ENCODE peak calls at places on chromosome 5, in four cellular contexts. T is HepG2, N is K562, E is GM12878. Z is an unnamed sample.

GRCh38 chr5:148085934-148086333 is 22.2 kb downstream of the SPINK5 start:
- DNase-seq in T (no peak), N (no peak), E (no peak), Z (no peak)

GRCh38 chr5:40258205-40258604 is 421.5 kb upstream of the PTGER4 start:
- DNase-seq in T (no peak), N (no peak), E (no peak), Z (no peak)

GRCh38 chr5:101897914-101898313 is 398.2 kb downstream of the SLCO4C1 start:
- DNase-seq in T (no peak), N (no peak), E (peak; percentile 1), Z (peak; percentile 8)

GRCh38 chr5:2307631-2308030 is 424.9 kb upstream of the IRX4 start:
- DNase-seq in T (no peak), N (no peak), E (no peak), Z (no peak)

GRCh38 chr5:2740051-2740848 is 11.2 kb downstream of the IRX2 start:
- DNase-seq in T (no peak), N (no peak), E (no peak), Z (no peak)

GRCh38 chr5:76789991-76790571 is 28.7 kb upstream of the F2RL1 start:
- DNase-seq in T (no peak), N (no peak), E (no peak), Z (no peak)

GRCh38 chr5:141172381-141173204 is at the start of gene PCDHB7:
- DNase-seq in T (peak; percentile 36), N (peak; percentile 27), E (no peak), Z (peak; percentile 49)

GRCh38 chr5:77844408-77845272 is 68.5 kb upstream of the TBCA start:
- DNase-seq in T (no peak), N (no peak), E (no peak), Z (peak; percentile 28)

GRCh38 chr5:149878371-149878770 is 66.2 kb downstream of the PDE6A start:
- DNase-seq in T (peak; percentile 25), N (no peak), E (no peak), Z (no peak)

GRCh38 chr5:149175346-149176113 is 34.2 kb downstream of the ABLIM3 start:
- DNase-seq in T (no peak), N (no peak), E (no peak), Z (no peak)

GRCh38 chr5:137395011-137395755 is 103.9 kb downstream of the SPOCK1 start:
- DNase-seq in T (no peak), N (no peak), E (no peak), Z (peak; percentile 43)

GRCh38 chr5:137501846-137502406 is 2.8 kb upstream of the SPOCK1 start:
- DNase-seq in T (no peak), N (no peak), E (no peak), Z (no peak)

GRCh38 chr5:171437286-171437821 is 17.9 kb downstream of the FGF18 start:
- DNase-seq in T (no peak), N (no peak), E (no peak), Z (peak; percentile 56)
- TF ChIP-seq YY1 in T (no peak), N (no peak), E (no peak), Z (no peak)

GRCh38 chr5:117794847-117795246 is 1193.5 kb downstream of the DTWD2 start:
- DNase-seq in T (no peak), N (no peak), E (no peak), Z (no peak)
- TF ChIP-seq NFIC in T (no peak), N (no peak), E (no peak), Z (no peak)

GRCh38 chr5:129079496-129079895 is 15.1 kb upstream of the ISOC1 start:
- DNase-seq in T (no peak), N (no peak), E (no peak), Z (no peak)
- TF ChIP-seq YY1 in T (no peak), N (no peak), E (no peak), Z (no peak)

GRCh38 chr5:68467791-68468190 is 252.2 kb downstream of the PIK3R1 start:
- DNase-seq in T (no peak), N (no peak), E (no peak), Z (no peak)
- TF ChIP-seq NFIC in T (no peak), N (no peak), E (no peak), Z (no peak)